ENCODE peak calls at places on chromosome 1, in ten cellular contexts. One of them, this sample, is unnamed.

GRCh38 chr1:108779455-108779854 is 33.0 kb downstream of the STXBP3 start:
- DNase-seq in T-helper 2 cell treated with Interferon-gamma antibody and Interleukin-4, amounts not matched to agents 5 μg/mL and 100 μg/mL, for 36 hours: no peak
- DNase-seq in GM04504: no peak
- DNase-seq in H7: no peak
- DNase-seq in NCI-H524: no peak
- DNase-seq in tibial artery: no peak
- DNase-seq in T-helper 9 cell: no peak
- DNase-seq in activated naive CD8-positive, alpha-beta T cell treated with anti-CD3 and anti-CD28 coated beads, Interleukin-2, amount 50 U/mL, for 24 hours: no peak
- DNase-seq in stimulated activated CD8-positive, alpha-beta memory T cell treated with anti-CD3 and anti-CD28 coated beads, Interleukin-12 subunit alpha, Interleukin-12 subunit beta, amount 100 ng/mL, for 4 hours: no peak
- DNase-seq in activated B cell treated with CpG ODN at 0.5 μM for 24 hours: no peak
- DNase-seq in this sample: no peak

GRCh38 chr1:204434116-204434755 is 22.6 kb upstream of the PPP1R15B start:
- DNase-seq in T-helper 2 cell treated with Interferon-gamma antibody and Interleukin-4, amounts not matched to agents 5 μg/mL and 100 μg/mL, for 36 hours: no peak
- DNase-seq in GM04504: no peak
- DNase-seq in H7: no peak
- DNase-seq in NCI-H524: no peak
- DNase-seq in tibial artery: no peak
- DNase-seq in T-helper 9 cell: no peak
- DNase-seq in activated naive CD8-positive, alpha-beta T cell treated with anti-CD3 and anti-CD28 coated beads, Interleukin-2, amount 50 U/mL, for 24 hours: no peak
- DNase-seq in stimulated activated CD8-positive, alpha-beta memory T cell treated with anti-CD3 and anti-CD28 coated beads, Interleukin-12 subunit alpha, Interleukin-12 subunit beta, amount 100 ng/mL, for 4 hours: no peak
- DNase-seq in activated B cell treated with CpG ODN at 0.5 μM for 24 hours: no peak
- DNase-seq in this sample: no peak

GRCh38 chr1:7046314-7046713 is 261.1 kb downstream of the CAMTA1 start:
- DNase-seq in T-helper 2 cell treated with Interferon-gamma antibody and Interleukin-4, amounts not matched to agents 5 μg/mL and 100 μg/mL, for 36 hours: no peak
- DNase-seq in GM04504: peak
- DNase-seq in H7: peak
- DNase-seq in NCI-H524: peak
- DNase-seq in tibial artery: no peak
- DNase-seq in T-helper 9 cell: no peak
- DNase-seq in activated naive CD8-positive, alpha-beta T cell treated with anti-CD3 and anti-CD28 coated beads, Interleukin-2, amount 50 U/mL, for 24 hours: no peak
- DNase-seq in stimulated activated CD8-positive, alpha-beta memory T cell treated with anti-CD3 and anti-CD28 coated beads, Interleukin-12 subunit alpha, Interleukin-12 subunit beta, amount 100 ng/mL, for 4 hours: no peak
- DNase-seq in activated B cell treated with CpG ODN at 0.5 μM for 24 hours: no peak
- DNase-seq in this sample: no peak

GRCh38 chr1:241419986-241420385 is 63.0 kb upstream of the RGS7 start:
- DNase-seq in T-helper 2 cell treated with Interferon-gamma antibody and Interleukin-4, amounts not matched to agents 5 μg/mL and 100 μg/mL, for 36 hours: no peak
- DNase-seq in GM04504: no peak
- DNase-seq in H7: no peak
- DNase-seq in NCI-H524: no peak
- DNase-seq in tibial artery: no peak
- DNase-seq in T-helper 9 cell: no peak
- DNase-seq in activated naive CD8-positive, alpha-beta T cell treated with anti-CD3 and anti-CD28 coated beads, Interleukin-2, amount 50 U/mL, for 24 hours: no peak
- DNase-seq in stimulated activated CD8-positive, alpha-beta memory T cell treated with anti-CD3 and anti-CD28 coated beads, Interleukin-12 subunit alpha, Interleukin-12 subunit beta, amount 100 ng/mL, for 4 hours: no peak
- DNase-seq in activated B cell treated with CpG ODN at 0.5 μM for 24 hours: no peak
- DNase-seq in this sample: no peak

GRCh38 chr1:16677552-16678423 is 11.0 kb upstream of the RNU1-3 start:
- DNase-seq in T-helper 2 cell treated with Interferon-gamma antibody and Interleukin-4, amounts not matched to agents 5 μg/mL and 100 μg/mL, for 36 hours: no peak
- DNase-seq in GM04504: peak
- DNase-seq in H7: peak
- DNase-seq in NCI-H524: peak
- DNase-seq in tibial artery: no peak
- DNase-seq in T-helper 9 cell: no peak
- DNase-seq in activated naive CD8-positive, alpha-beta T cell treated with anti-CD3 and anti-CD28 coated beads, Interleukin-2, amount 50 U/mL, for 24 hours: peak
- DNase-seq in stimulated activated CD8-positive, alpha-beta memory T cell treated with anti-CD3 and anti-CD28 coated beads, Interleukin-12 subunit alpha, Interleukin-12 subunit beta, amount 100 ng/mL, for 4 hours: no peak
- DNase-seq in activated B cell treated with CpG ODN at 0.5 μM for 24 hours: no peak
- DNase-seq in this sample: no peak

GRCh38 chr1:57831624-57832023 is 407.8 kb upstream of the DAB1 start:
- DNase-seq in T-helper 2 cell treated with Interferon-gamma antibody and Interleukin-4, amounts not matched to agents 5 μg/mL and 100 μg/mL, for 36 hours: no peak
- DNase-seq in GM04504: no peak
- DNase-seq in H7: no peak
- DNase-seq in NCI-H524: no peak
- DNase-seq in tibial artery: no peak
- DNase-seq in T-helper 9 cell: no peak
- DNase-seq in activated naive CD8-positive, alpha-beta T cell treated with anti-CD3 and anti-CD28 coated beads, Interleukin-2, amount 50 U/mL, for 24 hours: no peak
- DNase-seq in stimulated activated CD8-positive, alpha-beta memory T cell treated with anti-CD3 and anti-CD28 coated beads, Interleukin-12 subunit alpha, Interleukin-12 subunit beta, amount 100 ng/mL, for 4 hours: no peak
- DNase-seq in activated B cell treated with CpG ODN at 0.5 μM for 24 hours: no peak
- DNase-seq in this sample: no peak

GRCh38 chr1:85366391-85366790 is 90.0 kb upstream of the BCL10 start:
- DNase-seq in T-helper 2 cell treated with Interferon-gamma antibody and Interleukin-4, amounts not matched to agents 5 μg/mL and 100 μg/mL, for 36 hours: no peak
- DNase-seq in GM04504: peak
- DNase-seq in H7: no peak
- DNase-seq in NCI-H524: no peak
- DNase-seq in tibial artery: no peak
- DNase-seq in T-helper 9 cell: no peak
- DNase-seq in activated naive CD8-positive, alpha-beta T cell treated with anti-CD3 and anti-CD28 coated beads, Interleukin-2, amount 50 U/mL, for 24 hours: no peak
- DNase-seq in stimulated activated CD8-positive, alpha-beta memory T cell treated with anti-CD3 and anti-CD28 coated beads, Interleukin-12 subunit alpha, Interleukin-12 subunit beta, amount 100 ng/mL, for 4 hours: no peak
- DNase-seq in activated B cell treated with CpG ODN at 0.5 μM for 24 hours: no peak
- DNase-seq in this sample: no peak

GRCh38 chr1:6545276-6545934 is 8.9 kb downstream of the NOL9 start:
- DNase-seq in T-helper 2 cell treated with Interferon-gamma antibody and Interleukin-4, amounts not matched to agents 5 μg/mL and 100 μg/mL, for 36 hours: no peak
- DNase-seq in GM04504: no peak
- DNase-seq in H7: no peak
- DNase-seq in NCI-H524: no peak
- DNase-seq in tibial artery: no peak
- DNase-seq in T-helper 9 cell: no peak
- DNase-seq in activated naive CD8-positive, alpha-beta T cell treated with anti-CD3 and anti-CD28 coated beads, Interleukin-2, amount 50 U/mL, for 24 hours: no peak
- DNase-seq in stimulated activated CD8-positive, alpha-beta memory T cell treated with anti-CD3 and anti-CD28 coated beads, Interleukin-12 subunit alpha, Interleukin-12 subunit beta, amount 100 ng/mL, for 4 hours: no peak
- DNase-seq in activated B cell treated with CpG ODN at 0.5 μM for 24 hours: no peak
- DNase-seq in this sample: no peak

GRCh38 chr1:89602871-89603404 is 30.0 kb upstream of the LRRC8C start:
- DNase-seq in T-helper 2 cell treated with Interferon-gamma antibody and Interleukin-4, amounts not matched to agents 5 μg/mL and 100 μg/mL, for 36 hours: no peak
- DNase-seq in GM04504: no peak
- DNase-seq in H7: no peak
- DNase-seq in NCI-H524: no peak
- DNase-seq in tibial artery: no peak
- DNase-seq in T-helper 9 cell: no peak
- DNase-seq in activated naive CD8-positive, alpha-beta T cell treated with anti-CD3 and anti-CD28 coated beads, Interleukin-2, amount 50 U/mL, for 24 hours: peak
- DNase-seq in stimulated activated CD8-positive, alpha-beta memory T cell treated with anti-CD3 and anti-CD28 coated beads, Interleukin-12 subunit alpha, Interleukin-12 subunit beta, amount 100 ng/mL, for 4 hours: no peak
- DNase-seq in activated B cell treated with CpG ODN at 0.5 μM for 24 hours: no peak
- DNase-seq in this sample: no peak

GRCh38 chr1:156096640-156097391 is 14.6 kb upstream of the MEX3A start:
- DNase-seq in T-helper 2 cell treated with Interferon-gamma antibody and Interleukin-4, amounts not matched to agents 5 μg/mL and 100 μg/mL, for 36 hours: peak
- DNase-seq in GM04504: peak
- DNase-seq in H7: peak
- DNase-seq in NCI-H524: peak
- DNase-seq in tibial artery: peak
- DNase-seq in T-helper 9 cell: peak
- DNase-seq in activated naive CD8-positive, alpha-beta T cell treated with anti-CD3 and anti-CD28 coated beads, Interleukin-2, amount 50 U/mL, for 24 hours: peak
- DNase-seq in stimulated activated CD8-positive, alpha-beta memory T cell treated with anti-CD3 and anti-CD28 coated beads, Interleukin-12 subunit alpha, Interleukin-12 subunit beta, amount 100 ng/mL, for 4 hours: peak
- DNase-seq in activated B cell treated with CpG ODN at 0.5 μM for 24 hours: peak
- DNase-seq in this sample: peak